ENCODE peak calls at places on chromosomes 1 and 21, in four cellular contexts. T is AG09319, B is cortex of kidney, H is cerebellum. I is an unnamed sample.

GRCh38 chr1:107139833-107140702 is 771 bp upstream of the NTNG1 start:
- DNase-seq in T (peak; percentile 14), B (no peak), H (peak; percentile 10), I (peak; percentile 75)

GRCh38 chr1:226489718-226490440 is 58.7 kb upstream of the STUM start:
- DNase-seq in B (no peak), T (no peak), H (no peak), I (no peak)

GRCh38 chr21:34702341-34702807 is 33.6 kb downstream of the CLIC6 start:
- DNase-seq in B (no peak), T (peak; percentile 90), H (no peak), I (no peak)

GRCh38 chr1:155717041-155717440 is 28.1 kb downstream of the DAP3 start:
- DNase-seq in B (no peak), T (no peak), H (no peak), I (no peak)

GRCh38 chr1:245111073-245111472 is 43.7 kb upstream of the KIF26B start:
- DNase-seq in T (no peak), B (no peak), H (no peak), I (no peak)

GRCh38 chr1:23194119-23194984 is 22.9 kb downstream of the HTR1D start:
- DNase-seq in T (no peak), B (no peak), H (no peak), I (peak; percentile 68)

GRCh38 chr21:38380391-38381137 is 117.7 kb downstream of the ERG start:
- DNase-seq in B (no peak), T (no peak), H (no peak), I (no peak)

GRCh38 chr21:37072239-37072987 is 458 bp downstream of the PIGP start:
- DNase-seq in H (peak; percentile 88), B (no peak), T (peak; percentile 40), I (peak; percentile 66)

GRCh38 chr1:184811439-184812111 is 56.9 kb upstream of the EDEM3 start:
- DNase-seq in H (no peak), T (no peak), B (no peak), I (no peak)

GRCh38 chr1:89962024-89962741 is 32.7 kb upstream of the ZNF326 start:
- DNase-seq in B (no peak), T (no peak), H (no peak), I (no peak)

GRCh38 chr1:36178479-36179219 is 22.7 kb downstream of the MAP7D1 start:
- DNase-seq in T (no peak), B (no peak), H (no peak), I (no peak)

GRCh38 chr1:175364424-175365076 is 172.0 kb upstream of the KIAA0040 start:
- DNase-seq in B (no peak), H (no peak), T (no peak), I (no peak)

GRCh38 chr1:116886532-116886931 is 23.2 kb upstream of the PTGFRN start:
- DNase-seq in B (no peak), T (no peak), H (no peak), I (no peak)

GRCh38 chr1:99441234-99442095 is 177.2 kb downstream of the PLPPR4 start:
- DNase-seq in T (no peak), H (no peak), B (no peak), I (no peak)

GRCh38 chr1:14602131-14602530 is 3.6 kb downstream of the KAZN start:
- DNase-seq in T (no peak), B (no peak), H (peak; percentile 71), I (no peak)

GRCh38 chr1:54971317-54971791 is 9.1 kb upstream of the TMEM61 start:
- DNase-seq in T (no peak), B (no peak), H (no peak), I (no peak)

I was measured in amniotic stem cell.